ENCODE peak calls at places on chromosomes 13 and 19, in six cellular contexts. C is stimulated activated CD8-positive, alpha-beta memory T cell treated with anti-CD3 and anti-CD28 coated beads, Interleukin-2, amount 100 ng/mL, for 1 hour; J is erythroblast; Q is effector CD4-positive, alpha-beta T cell; V is cerebellar nuclear complex; U is stimulated activated naive CD8-positive, alpha-beta T cell treated with anti-CD3 and anti-CD28 coated beads, Interleukin-15, Interleukin-2, amounts not matched to agents 100 U/mL and 50 U/mL, for 24 hours. S is an unnamed sample.

GRCh38 chr19:6373096-6373812 is 660 bp downstream of the ALKBH7 start:
- DNase-seq in Q (peak; percentile 95), J (peak; percentile 99), C (peak; percentile 97), U (peak; percentile 100), V (peak; percentile 69), S (peak; percentile 94)

GRCh38 chr19:12090807-12091206 is 26.3 kb downstream of the ZNF844 start:
- DNase-seq in U (peak; percentile 81), C (peak; percentile 37), Q (peak; percentile 31), J (peak; percentile 80), V (no peak), S (peak; percentile 58)

GRCh38 chr13:22091971-22092300 is 421.1 kb downstream of the FGF9 start:
- DNase-seq in U (no peak), J (no peak), Q (no peak), V (no peak), C (no peak), S (no peak)

GRCh38 chr19:30340724-30341595 is 31.2 kb upstream of the ZNF536 start:
- DNase-seq in J (no peak), C (no peak), U (no peak), V (peak; percentile 17), Q (no peak), S (no peak)

GRCh38 chr13:51767100-51767499 is 36.9 kb downstream of the DHRS12 start:
- DNase-seq in Q (no peak), V (no peak), C (no peak), J (peak; percentile 11), U (no peak), S (no peak)

GRCh38 chr19:34232566-34233481 is 21.5 kb upstream of the GARRE1 start:
- DNase-seq in C (no peak), J (no peak), Q (no peak), V (no peak), U (peak; percentile 34), S (peak; percentile 32)

GRCh38 chr19:8261881-8262280 is 46.3 kb downstream of the CD320 start:
- DNase-seq in Q (no peak), U (no peak), C (no peak), J (no peak), V (no peak), S (no peak)

GRCh38 chr13:41186481-41186880 is 7.9 kb downstream of the KBTBD7 start:
- DNase-seq in Q (no peak), J (no peak), U (no peak), V (no peak), C (no peak), S (no peak)

GRCh38 chr19:14561832-14562351 is 10.0 kb downstream of the NDUFB7 start:
- DNase-seq in V (no peak), Q (no peak), C (no peak), J (no peak), U (peak; percentile 34), S (no peak)

GRCh38 chr19:991174-991931 is 7.2 kb downstream of the WDR18 start:
- DNase-seq in C (peak; percentile 35), U (peak; percentile 81), Q (peak; percentile 49), V (no peak), J (peak; percentile 82), S (peak; percentile 85)

GRCh38 chr13:66803759-66804456 is 426.2 kb downstream of the PCDH9 start:
- DNase-seq in C (no peak), V (no peak), U (no peak), J (no peak), Q (no peak), S (no peak)

GRCh38 chr13:47933688-47934011 is 67.4 kb downstream of the SUCLA2 start:
- DNase-seq in C (no peak), V (no peak), J (no peak), U (no peak), Q (no peak), S (no peak)

GRCh38 chr13:38758278-38758677 is 71.4 kb downstream of the FREM2 start:
- DNase-seq in C (no peak), U (no peak), Q (no peak), V (no peak), J (no peak), S (no peak)

GRCh38 chr13:42392706-42393572 is 121.0 kb downstream of the AKAP11 start:
- DNase-seq in Q (no peak), V (no peak), J (no peak), C (no peak), U (no peak), S (no peak)

GRCh38 chr19:35775298-35776101 is at the start of gene ARHGAP33:
- DNase-seq in V (peak; percentile 95), J (peak; percentile 97), C (peak; percentile 99), Q (peak; percentile 99), U (peak; percentile 100), S (peak; percentile 99)

GRCh38 chr19:35134601-35135091 is at the start of gene LGI4:
- DNase-seq in V (no peak), J (no peak), Q (no peak), C (no peak), U (no peak), S (no peak)